ENCODE peak calls at places on chromosome 11, in eight cellular contexts. J is nucleus accumbens; H is activated CD4-positive, alpha-beta T cell treated with anti-CD3 and anti-CD28 coated beads for 24 hours; V is effector CD4-positive, alpha-beta T cell; N is Karpas-422; E is RWPE1; Q is ELR; I is activated CD8-positive, alpha-beta memory T cell treated with anti-CD3 and anti-CD28 coated beads, Interleukin-2, amount 50 U/mL, for 48 hours. T is an unnamed sample.

GRCh38 chr11:95345243-95345642 is 114.2 kb upstream of the SESN3 start:
- DNase-seq in Q (no peak), I (no peak), N (no peak), E (peak), J (no peak), V (no peak), H (no peak), T (no peak)

GRCh38 chr11:36062796-36063380 is 119.0 kb downstream of the LDLRAD3 start:
- DNase-seq in I (no peak), N (no peak), Q (no peak), V (no peak), H (no peak), E (no peak), J (no peak), T (no peak)

GRCh38 chr11:1074244-1075221 is at the start of gene MUC2:
- DNase-seq in J (no peak), Q (no peak), V (no peak), I (no peak), N (no peak), H (no peak), E (no peak), T (no peak)

GRCh38 chr11:103395612-103396011 is 286.4 kb downstream of the DYNC2H1 start:
- DNase-seq in E (peak), H (no peak), V (no peak), I (no peak), J (no peak), N (no peak), Q (peak), T (no peak)

GRCh38 chr11:74559934-74560309 is 32.5 kb upstream of the POLD3 start:
- DNase-seq in Q (peak), H (no peak), N (no peak), E (no peak), I (no peak), V (no peak), J (no peak), T (no peak)

GRCh38 chr11:61783717-61784505 is 8.5 kb downstream of the TMEM258 start:
- DNase-seq in E (no peak), N (no peak), V (no peak), J (no peak), I (no peak), Q (peak), H (no peak), T (no peak)

GRCh38 chr11:19102521-19102900 is 14.5 kb upstream of the ZDHHC13 start:
- DNase-seq in I (no peak), E (no peak), Q (no peak), H (no peak), J (no peak), N (no peak), V (no peak), T (no peak)

GRCh38 chr11:17796154-17796553 is 61.6 kb downstream of the KCNC1 start:
- DNase-seq in N (no peak), H (no peak), E (no peak), I (no peak), Q (no peak), V (no peak), J (no peak), T (no peak)

GRCh38 chr11:47387944-47388696 is 9.8 kb upstream of the SPI1 start:
- DNase-seq in E (no peak), J (no peak), I (peak), V (no peak), Q (no peak), H (no peak), N (no peak), T (no peak)

GRCh38 chr11:61574611-61575010 is 6.3 kb downstream of the SYT7 start:
- DNase-seq in I (no peak), V (no peak), N (no peak), J (no peak), Q (no peak), E (no peak), H (no peak), T (no peak)

GRCh38 chr11:45857834-45858492 is 10.7 kb downstream of the CRY2 start:
- DNase-seq in J (no peak), H (no peak), N (no peak), Q (peak), E (no peak), V (no peak), I (no peak), T (no peak)

GRCh38 chr11:79018371-79018849 is 422.4 kb downstream of the TENM4 start:
- DNase-seq in E (no peak), V (no peak), N (no peak), Q (peak), I (no peak), J (no peak), H (no peak), T (no peak)

GRCh38 chr11:47144541-47144940 is 32.1 kb downstream of the ARFGAP2 start:
- DNase-seq in H (no peak), Q (no peak), J (no peak), I (no peak), N (no peak), V (no peak), E (no peak), T (no peak)

GRCh38 chr11:31366795-31367194 is 2.7 kb downstream of the DCDC1 start:
- DNase-seq in Q (no peak), N (no peak), J (no peak), V (no peak), H (no peak), E (no peak), I (no peak), T (no peak)

GRCh38 chr11:66478823-66479740 is 1.2 kb upstream of the DPP3 start:
- DNase-seq in E (peak), I (peak), H (no peak), Q (peak), N (peak), J (no peak), V (no peak), T (no peak)

GRCh38 chr11:118912742-118913410 is 12.8 kb downstream of the BCL9L start:
- DNase-seq in H (no peak), N (no peak), J (no peak), E (no peak), Q (peak), V (no peak), I (no peak), T (no peak)

GRCh38 chr11:70742553-70743291 is 344.4 kb downstream of the CTTN start:
- DNase-seq in H (no peak), I (no peak), V (no peak), Q (no peak), N (no peak), J (no peak), E (no peak), T (no peak)

GRCh38 chr11:130786987-130787688 is 129.1 kb downstream of the SNX19 start:
- DNase-seq in I (no peak), N (no peak), Q (peak), H (no peak), V (no peak), E (peak), J (no peak), T (no peak)

GRCh38 chr11:111421251-111421650 is 42.2 kb upstream of the POU2AF1 start:
- DNase-seq in I (no peak), N (peak), H (no peak), Q (no peak), E (no peak), J (no peak), V (no peak), T (no peak)

GRCh38 chr11:66207816-66208215 is 60.6 kb upstream of the RAB1B start:
- DNase-seq in N (no peak), H (no peak), V (no peak), I (no peak), Q (no peak), J (no peak), E (no peak), T (no peak)

GRCh38 chr11:117856252-117856651 is 20.2 kb downstream of the FXYD6 start:
- DNase-seq in J (no peak), H (no peak), E (no peak), V (no peak), I (no peak), Q (no peak), N (no peak), T (no peak)

GRCh38 chr11:3165152-3165705 is at the start of gene OSBPL5:
- DNase-seq in Q (peak), H (peak), I (peak), E (peak), N (no peak), V (no peak), J (peak), T (no peak)

GRCh38 chr11:68939583-68940555 is 36.2 kb downstream of the IGHMBP2 start:
- DNase-seq in V (no peak), E (no peak), Q (no peak), I (no peak), N (no peak), J (no peak), H (no peak), T (no peak)

GRCh38 chr11:130209128-130209932 is 49.7 kb downstream of the ST14 start:
- DNase-seq in J (no peak), N (no peak), I (peak), V (no peak), E (no peak), H (no peak), Q (no peak), T (no peak)

T was measured in NCI-H1930.